ENCODE peak calls at places on chromosomes 4 and X, in six cellular contexts. U, Q, O, J, B and V are unnamed samples.

GRCh38 chr4:1328267-1329155 is 18.5 kb upstream of the UVSSA start:
- DNase-seq in O (no peak), Q (no peak), B (no peak), U (no peak), J (no peak), V (no peak)

GRCh38 chr4:16505726-16506125 is 279.5 kb upstream of the TAPT1 start:
- DNase-seq in J (no peak), U (peak; percentile 18), O (peak; percentile 23), B (no peak), Q (no peak), V (no peak)

GRCh38 chrX:134388161-134389109 is 71.5 kb upstream of the HPRT1 start:
- DNase-seq in U (no peak), B (no peak), Q (peak; percentile 58), J (no peak), O (no peak), V (no peak)

GRCh38 chrX:94752434-94753169 is 1078.6 kb downstream of the FAM133A start:
- DNase-seq in J (no peak), O (no peak), U (no peak), B (no peak), Q (no peak), V (no peak)

GRCh38 chrX:41605144-41605543 is 83.6 kb upstream of the GPR34 start:
- DNase-seq in U (no peak), J (no peak), O (no peak), Q (no peak), B (no peak), V (no peak)

GRCh38 chr4:52838729-52839722 is 23.1 kb upstream of the RASL11B start:
- DNase-seq in U (no peak), Q (no peak), B (no peak), J (no peak), O (no peak), V (no peak)

GRCh38 chr4:22719218-22719617 is 26.5 kb downstream of the GBA3 start:
- DNase-seq in B (no peak), J (no peak), U (no peak), Q (no peak), O (no peak), V (no peak)

GRCh38 chr4:70714061-70714468 is 7.7 kb upstream of the RUFY3 start:
- DNase-seq in U (no peak), O (peak; percentile 25), B (no peak), Q (no peak), J (no peak), V (no peak)

GRCh38 chr4:7425591-7426468 is 8.9 kb downstream of the PSAPL1 start:
- DNase-seq in Q (no peak), B (no peak), U (no peak), J (peak; percentile 68), O (no peak), V (peak; percentile 63)

GRCh38 chr4:78331965-78332364 is 219.6 kb upstream of the ANXA3 start:
- DNase-seq in O (no peak), B (no peak), J (no peak), Q (no peak), U (no peak), V (no peak)

GRCh38 chr4:99305638-99306380 is 15.0 kb upstream of the ADH1A start:
- DNase-seq in Q (no peak), J (no peak), O (no peak), U (no peak), B (no peak), V (no peak)

GRCh38 chr4:87243426-87244053 is 23.1 kb upstream of the KLHL8 start:
- DNase-seq in Q (no peak), U (no peak), O (no peak), B (no peak), J (no peak), V (no peak)

GRCh38 chrX:850471-850916 is 219.9 kb downstream of the SHOX start:
- DNase-seq in O (no peak), Q (no peak), U (no peak), B (no peak), J (no peak), V (peak; percentile 45)

GRCh38 chr4:2256781-2257191 is 5.1 kb downstream of the MXD4 start:
- DNase-seq in B (no peak), U (peak; percentile 2), O (no peak), J (peak; percentile 87), Q (no peak), V (no peak)

GRCh38 chrX:145532176-145532780 is 285.0 kb downstream of the SPANXN1 start:
- DNase-seq in Q (no peak), B (no peak), U (no peak), O (no peak), J (no peak), V (no peak)

GRCh38 chrX:14027511-14028019 is 2.1 kb downstream of the GEMIN8 start:
- DNase-seq in B (no peak), U (no peak), Q (no peak), O (peak; percentile 86), J (no peak), V (no peak)

GRCh38 chr4:7389719-7390118 is 45.0 kb downstream of the PSAPL1 start:
- DNase-seq in U (no peak), O (no peak), B (no peak), Q (no peak), J (peak; percentile 54), V (peak; percentile 47)

GRCh38 chr4:140635606-140636005 is 66.8 kb upstream of the UCP1 start:
- DNase-seq in B (no peak), O (no peak), U (no peak), J (no peak), Q (no peak), V (no peak)

GRCh38 chrX:48957477-48957826 is at the start of gene OTUD5:
- DNase-seq in O (no peak), B (peak; percentile 55), U (peak; percentile 39), Q (no peak), J (no peak), V (no peak)

GRCh38 chr4:3493720-3494492 is 30.8 kb downstream of the DOK7 start:
- DNase-seq in J (no peak), Q (no peak), B (no peak), O (no peak), U (no peak), V (no peak)

GRCh38 chr4:48832571-48832970 is 1.7 kb downstream of the OCIAD1 start:
- DNase-seq in J (no peak), U (no peak), B (no peak), Q (no peak), O (no peak), V (no peak)

GRCh38 chr4:43512253-43512652 is 619.7 kb downstream of the GRXCR1 start:
- DNase-seq in U (no peak), J (no peak), O (no peak), Q (no peak), B (no peak), V (no peak)
- TF ChIP-seq CTCF in U (no peak), J (no peak), O (no peak), Q (no peak), B (no peak), V (no peak)

GRCh38 chrX:132375941-132376340 is 112.9 kb downstream of the MBNL3 start:
- DNase-seq in Q (no peak), B (no peak), U (no peak), J (no peak), O (no peak), V (no peak)
- TF ChIP-seq CTCF in Q (no peak), B (peak; percentile 15), U (no peak), J (no peak), O (peak; percentile 19), V (peak; percentile 61)

GRCh38 chr4:95102391-95102790 is 344.6 kb downstream of the BMPR1B start:
- DNase-seq in Q (no peak), U (no peak), O (no peak), J (no peak), B (no peak), V (no peak)
- TF ChIP-seq CTCF in Q (no peak), U (no peak), O (no peak), J (no peak), B (no peak), V (no peak)

GRCh38 chr4:46999584-46999983 is 6.2 kb upstream of the GABRA4 start:
- DNase-seq in O (peak; percentile 80), U (no peak), B (no peak), Q (no peak), J (no peak), V (no peak)

GRCh38 chr4:47000406-47000805 is 7.0 kb upstream of the GABRA4 start:
- DNase-seq in Q (no peak), B (no peak), O (no peak), U (no peak), J (no peak), V (no peak)

DNA sequence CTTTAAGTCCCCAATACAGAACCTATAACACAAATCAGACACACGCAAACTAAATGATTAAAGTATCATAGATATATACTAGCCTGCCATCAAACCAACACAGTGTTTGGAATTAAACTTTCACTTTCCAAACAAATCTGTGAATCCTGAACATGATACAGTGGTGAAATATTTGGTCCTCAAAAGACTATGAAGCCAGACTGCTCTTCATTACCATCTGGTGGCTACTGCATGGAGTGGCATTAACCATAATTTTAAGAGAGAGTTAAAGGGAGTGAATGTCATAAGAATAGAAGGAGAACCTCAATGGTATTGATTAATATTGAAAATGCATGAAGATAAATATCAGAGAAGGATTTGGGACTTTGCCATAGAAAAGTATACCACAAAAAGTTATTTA is 9.2 kb upstream of the GABRA4 start:
- DNase-seq in B (no peak), Q (no peak), J (no peak), U (no peak), O (peak; percentile 79), V (no peak)
- TF ChIP-seq CTCF in B (no peak), Q (no peak), J (peak; percentile 25), U (no peak), O (peak; percentile 68), V (peak; percentile 44)

GRCh38 chr4:149735796-149736195 is 79.8 kb downstream of the IQCM start:
- DNase-seq in J (no peak), O (peak; percentile 14), B (no peak), Q (peak; percentile 55), U (no peak), V (no peak)
- TF ChIP-seq CTCF in J (no peak), O (no peak), B (no peak), Q (no peak), U (no peak), V (peak; percentile 19)